ENCODE peak calls at places on chromosomes 5 and 9, in six cellular contexts. One of them, this sample, is unnamed.

GRCh38 chr9:87725900-87726709 is at the start of gene CTSL:
- DNase-seq in psoas muscle: peak; percentile 94
- DNase-seq in Peyer's patch: peak; percentile 53
- DNase-seq in thoracic aorta: peak; percentile 71
- DNase-seq in transverse colon: peak; percentile 89
- DNase-seq in uterus: peak; percentile 95
- DNase-seq in this sample: peak; percentile 90

GRCh38 chr9:131178382-131178781 is 53.0 kb downstream of the NUP214 start:
- DNase-seq in uterus: peak; percentile 25
- DNase-seq in transverse colon: peak; percentile 68
- DNase-seq in thoracic aorta: peak; percentile 10
- DNase-seq in psoas muscle: peak; percentile 63
- DNase-seq in Peyer's patch: peak; percentile 70
- DNase-seq in this sample: peak; percentile 80

GRCh38 chr9:95611354-95611753 is 94.6 kb upstream of the PTCH1 start:
- DNase-seq in psoas muscle: no peak
- DNase-seq in transverse colon: no peak
- DNase-seq in thoracic aorta: no peak
- DNase-seq in uterus: no peak
- DNase-seq in Peyer's patch: no peak
- DNase-seq in this sample: no peak

GRCh38 chr9:86955003-86955402 is 7.7 kb upstream of the GAS1 start:
- DNase-seq in thoracic aorta: no peak
- DNase-seq in uterus: no peak
- DNase-seq in Peyer's patch: no peak
- DNase-seq in psoas muscle: no peak
- DNase-seq in transverse colon: no peak
- DNase-seq in this sample: no peak

GRCh38 chr9:134538856-134539562 is 102.6 kb upstream of the COL5A1 start:
- DNase-seq in thoracic aorta: no peak
- DNase-seq in uterus: no peak
- DNase-seq in Peyer's patch: no peak
- DNase-seq in psoas muscle: no peak
- DNase-seq in transverse colon: no peak
- DNase-seq in this sample: peak; percentile 22

GRCh38 chr5:60961685-60962084 is 16.7 kb downstream of the NDUFAF2 start:
- DNase-seq in psoas muscle: no peak
- DNase-seq in transverse colon: no peak
- DNase-seq in Peyer's patch: no peak
- DNase-seq in thoracic aorta: no peak
- DNase-seq in uterus: no peak
- DNase-seq in this sample: no peak

GRCh38 chr5:69129413-69129812 is 35.6 kb downstream of the SLC30A5 start:
- DNase-seq in transverse colon: no peak
- DNase-seq in psoas muscle: no peak
- DNase-seq in thoracic aorta: no peak
- DNase-seq in uterus: no peak
- DNase-seq in Peyer's patch: no peak
- DNase-seq in this sample: no peak

GRCh38 chr5:73705364-73705763 is 79.4 kb downstream of the ARHGEF28 start:
- DNase-seq in psoas muscle: no peak
- DNase-seq in uterus: no peak
- DNase-seq in Peyer's patch: no peak
- DNase-seq in transverse colon: no peak
- DNase-seq in thoracic aorta: no peak
- DNase-seq in this sample: no peak

GRCh38 chr5:176625966-176626875 is 4.1 kb downstream of the SNCB start:
- DNase-seq in uterus: no peak
- DNase-seq in psoas muscle: no peak
- DNase-seq in thoracic aorta: no peak
- DNase-seq in Peyer's patch: no peak
- DNase-seq in transverse colon: peak; percentile 58
- DNase-seq in this sample: no peak

GRCh38 chr5:10018670-10019069 is 231.0 kb downstream of the ATPSCKMT start:
- DNase-seq in psoas muscle: no peak
- DNase-seq in transverse colon: no peak
- DNase-seq in Peyer's patch: no peak
- DNase-seq in thoracic aorta: no peak
- DNase-seq in uterus: no peak
- DNase-seq in this sample: no peak

GRCh38 chr5:40045429-40045828 is 620.6 kb upstream of the DAB2 start:
- DNase-seq in uterus: no peak
- DNase-seq in psoas muscle: no peak
- DNase-seq in Peyer's patch: no peak
- DNase-seq in transverse colon: no peak
- DNase-seq in thoracic aorta: no peak
- DNase-seq in this sample: no peak

GRCh38 chr5:10222326-10222725 is 27.4 kb downstream of the ATPSCKMT start:
- DNase-seq in transverse colon: no peak
- DNase-seq in Peyer's patch: no peak
- DNase-seq in uterus: no peak
- DNase-seq in thoracic aorta: no peak
- DNase-seq in psoas muscle: no peak
- DNase-seq in this sample: no peak

GRCh38 chr5:114363837-114364236 is 2.0 kb downstream of the KCNN2 start:
- DNase-seq in uterus: no peak
- DNase-seq in Peyer's patch: no peak
- DNase-seq in psoas muscle: no peak
- DNase-seq in transverse colon: no peak
- DNase-seq in thoracic aorta: no peak
- DNase-seq in this sample: no peak

GRCh38 chr9:6506571-6506970 is 93.6 kb downstream of the UHRF2 start:
- DNase-seq in Peyer's patch: no peak
- DNase-seq in psoas muscle: no peak
- DNase-seq in transverse colon: no peak
- DNase-seq in uterus: no peak
- DNase-seq in thoracic aorta: no peak
- DNase-seq in this sample: no peak

GRCh38 chr5:73327908-73328455 is 120.6 kb downstream of the FOXD1 start:
- DNase-seq in thoracic aorta: no peak
- DNase-seq in psoas muscle: no peak
- DNase-seq in Peyer's patch: no peak
- DNase-seq in uterus: no peak
- DNase-seq in transverse colon: no peak
- DNase-seq in this sample: no peak

GRCh38 chr9:101832464-101832863 is 94.0 kb upstream of the GRIN3A start:
- DNase-seq in psoas muscle: no peak
- DNase-seq in Peyer's patch: no peak
- DNase-seq in transverse colon: peak; percentile 8
- DNase-seq in uterus: no peak
- DNase-seq in thoracic aorta: no peak
- DNase-seq in this sample: no peak

GRCh38 chr5:83440826-83441225 is 30.7 kb upstream of the VCAN start:
- DNase-seq in thoracic aorta: no peak
- DNase-seq in transverse colon: no peak
- DNase-seq in Peyer's patch: no peak
- DNase-seq in psoas muscle: no peak
- DNase-seq in uterus: no peak
- DNase-seq in this sample: no peak

GRCh38 chr5:6216516-6217075 is 161.8 kb downstream of the MED10 start:
- DNase-seq in uterus: no peak
- DNase-seq in transverse colon: no peak
- DNase-seq in psoas muscle: no peak
- DNase-seq in Peyer's patch: no peak
- DNase-seq in thoracic aorta: no peak
- DNase-seq in this sample: no peak

GRCh38 chr5:140602165-140602564 is 30.8 kb downstream of the CD14 start:
- DNase-seq in psoas muscle: no peak
- DNase-seq in transverse colon: no peak
- DNase-seq in thoracic aorta: no peak
- DNase-seq in uterus: no peak
- DNase-seq in Peyer's patch: no peak
- DNase-seq in this sample: no peak

GRCh38 chr5:63774939-63775338 is 187.3 kb downstream of the HTR1A start:
- DNase-seq in psoas muscle: no peak
- DNase-seq in uterus: no peak
- DNase-seq in transverse colon: no peak
- DNase-seq in thoracic aorta: no peak
- DNase-seq in Peyer's patch: no peak
- DNase-seq in this sample: no peak

GRCh38 chr5:6712136-6712581 is 1.1 kb upstream of the TENT4A start:
- DNase-seq in psoas muscle: peak; percentile 64
- DNase-seq in transverse colon: peak; percentile 61
- DNase-seq in thoracic aorta: peak; percentile 36
- DNase-seq in uterus: peak; percentile 59
- DNase-seq in Peyer's patch: peak; percentile 53
- DNase-seq in this sample: peak; percentile 78

GRCh38 chr5:7534505-7534904 is 138.6 kb downstream of the ADCY2 start:
- DNase-seq in Peyer's patch: no peak
- DNase-seq in uterus: no peak
- DNase-seq in transverse colon: no peak
- DNase-seq in thoracic aorta: no peak
- DNase-seq in psoas muscle: no peak
- DNase-seq in this sample: no peak

GRCh38 chr5:33690736-33691135 is 201.1 kb downstream of the ADAMTS12 start:
- DNase-seq in transverse colon: no peak
- DNase-seq in psoas muscle: no peak
- DNase-seq in uterus: no peak
- DNase-seq in thoracic aorta: no peak
- DNase-seq in Peyer's patch: no peak
- DNase-seq in this sample: no peak

GRCh38 chr9:130430232-130430631 is 14.5 kb upstream of the ASS1 start:
- DNase-seq in uterus: no peak
- DNase-seq in thoracic aorta: no peak
- DNase-seq in transverse colon: no peak
- DNase-seq in psoas muscle: no peak
- DNase-seq in Peyer's patch: no peak
- DNase-seq in this sample: peak; percentile 23

GRCh38 chr9:81031422-81032029 is 657.8 kb downstream of the TLE1 start:
- DNase-seq in transverse colon: no peak
- DNase-seq in thoracic aorta: no peak
- DNase-seq in psoas muscle: no peak
- DNase-seq in uterus: peak; percentile 31
- DNase-seq in Peyer's patch: no peak
- DNase-seq in this sample: no peak

GRCh38 chr5:31569065-31569464 is 37.0 kb downstream of the C5orf22 start:
- DNase-seq in uterus: no peak
- DNase-seq in thoracic aorta: no peak
- DNase-seq in transverse colon: no peak
- DNase-seq in psoas muscle: no peak
- DNase-seq in Peyer's patch: no peak
- DNase-seq in this sample: no peak

GRCh38 chr5:99122976-99123375 is 194.2 kb upstream of the CHD1 start:
- DNase-seq in psoas muscle: no peak
- DNase-seq in Peyer's patch: no peak
- DNase-seq in thoracic aorta: no peak
- DNase-seq in transverse colon: no peak
- DNase-seq in uterus: no peak
- DNase-seq in this sample: no peak

GRCh38 chr5:96344678-96345612 is 88.1 kb downstream of the PCSK1 start:
- DNase-seq in transverse colon: peak; percentile 35
- DNase-seq in thoracic aorta: no peak
- DNase-seq in psoas muscle: no peak
- DNase-seq in Peyer's patch: no peak
- DNase-seq in uterus: no peak
- DNase-seq in this sample: no peak

GRCh38 chr5:134541736-134542376 is 16.4 kb downstream of the JADE2 start:
- DNase-seq in Peyer's patch: no peak
- DNase-seq in transverse colon: peak; percentile 21
- DNase-seq in psoas muscle: peak; percentile 49
- DNase-seq in uterus: no peak
- DNase-seq in thoracic aorta: no peak
- DNase-seq in this sample: peak; percentile 44

GRCh38 chr5:36459191-36460135 is 146.9 kb upstream of the SLC1A3 start:
- DNase-seq in thoracic aorta: no peak
- DNase-seq in psoas muscle: no peak
- DNase-seq in Peyer's patch: no peak
- DNase-seq in transverse colon: no peak
- DNase-seq in uterus: no peak
- DNase-seq in this sample: no peak
- TF ChIP-seq CTCF in thoracic aorta: no peak
- TF ChIP-seq CTCF in psoas muscle: no peak
- TF ChIP-seq CTCF in Peyer's patch: no peak
- TF ChIP-seq CTCF in transverse colon: no peak
- TF ChIP-seq CTCF in uterus: no peak
- TF ChIP-seq CTCF in this sample: no peak

DNA sequence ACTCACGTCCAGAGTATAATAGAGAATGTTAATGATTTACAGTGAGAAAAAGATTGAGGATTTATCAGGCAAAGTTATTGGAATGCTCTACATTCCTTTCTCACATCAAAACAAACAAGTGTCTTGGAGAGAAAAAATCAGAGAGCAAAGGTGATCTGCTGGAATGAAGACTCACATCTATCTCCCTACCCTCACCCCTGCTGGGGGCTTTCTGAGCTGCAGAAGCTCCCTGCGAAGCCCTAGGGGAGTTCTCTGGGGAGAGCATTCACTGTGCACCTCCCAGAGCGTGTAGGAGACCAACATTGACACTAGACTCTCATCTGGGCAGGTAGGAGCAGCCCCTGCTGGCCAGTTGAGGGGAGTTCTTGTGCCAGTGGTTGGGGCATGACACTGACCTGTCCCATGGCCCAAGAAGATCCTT is 76.6 kb upstream of the ADAMTS16 start:
- DNase-seq in Peyer's patch: no peak
- DNase-seq in transverse colon: no peak
- DNase-seq in psoas muscle: no peak
- DNase-seq in uterus: no peak
- DNase-seq in thoracic aorta: no peak
- DNase-seq in this sample: no peak
- TF ChIP-seq CTCF in Peyer's patch: no peak
- TF ChIP-seq CTCF in transverse colon: no peak
- TF ChIP-seq CTCF in psoas muscle: no peak
- TF ChIP-seq CTCF in uterus: no peak
- TF ChIP-seq CTCF in thoracic aorta: no peak
- TF ChIP-seq CTCF in this sample: no peak

DNA sequence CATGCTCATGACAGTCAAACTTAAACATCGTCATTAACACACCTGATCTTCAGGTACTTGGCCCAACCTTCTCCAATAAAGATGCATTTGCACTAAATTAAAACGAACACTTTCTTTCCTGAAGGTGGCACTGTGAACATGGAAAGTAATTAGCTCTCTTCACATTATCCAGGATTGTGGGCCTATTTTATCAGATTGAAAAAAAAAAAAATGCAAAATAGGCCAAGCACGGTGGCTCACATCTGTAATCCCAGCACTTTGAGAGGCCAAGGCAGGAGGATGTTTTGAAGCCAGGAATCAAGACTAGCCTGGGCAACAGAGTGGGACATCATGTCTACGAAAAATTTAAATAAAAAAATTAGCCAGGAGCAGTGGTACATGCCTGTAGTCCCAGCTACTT is 14.4 kb upstream of the CDC20B start:
- DNase-seq in thoracic aorta: no peak
- DNase-seq in psoas muscle: no peak
- DNase-seq in Peyer's patch: no peak
- DNase-seq in transverse colon: no peak
- DNase-seq in uterus: no peak
- DNase-seq in this sample: no peak
- TF ChIP-seq CTCF in thoracic aorta: no peak
- TF ChIP-seq CTCF in psoas muscle: peak; percentile 4
- TF ChIP-seq CTCF in Peyer's patch: no peak
- TF ChIP-seq CTCF in transverse colon: peak; percentile 28
- TF ChIP-seq CTCF in uterus: no peak
- TF ChIP-seq CTCF in this sample: no peak

DNA sequence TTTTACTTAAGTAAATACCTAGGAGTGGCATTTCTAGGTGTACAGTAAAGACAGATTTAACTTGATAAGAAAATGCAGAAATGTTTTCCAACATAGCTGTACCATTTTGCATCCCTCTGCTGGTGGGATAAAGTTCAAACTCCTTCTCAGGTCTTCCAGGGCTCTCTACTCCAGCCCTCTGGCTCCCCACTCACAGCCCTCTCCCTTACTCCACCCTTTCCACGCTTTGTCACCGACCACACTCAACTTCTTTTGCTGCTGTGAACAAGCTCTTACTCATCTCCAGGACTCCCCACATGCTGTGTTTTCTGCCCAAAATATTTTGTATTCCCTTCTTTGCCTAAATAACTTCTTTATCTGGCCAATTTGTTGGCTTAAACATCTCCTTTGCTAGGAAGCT is 90.6 kb upstream of the OSMR start:
- DNase-seq in transverse colon: no peak
- DNase-seq in psoas muscle: no peak
- DNase-seq in uterus: no peak
- DNase-seq in Peyer's patch: no peak
- DNase-seq in thoracic aorta: no peak
- DNase-seq in this sample: no peak
- TF ChIP-seq CTCF in transverse colon: no peak
- TF ChIP-seq CTCF in psoas muscle: no peak
- TF ChIP-seq CTCF in uterus: no peak
- TF ChIP-seq CTCF in Peyer's patch: no peak
- TF ChIP-seq CTCF in thoracic aorta: no peak
- TF ChIP-seq CTCF in this sample: no peak